ENCODE peak calls at places on chromosomes 16 and 17, in six cellular contexts. One of them, this sample, is unnamed. For H3K4me1, the result is how much of the 10 kb centered on the place peaks cover.

GRCh38 chr17:49595980-49596379 is 20.3 kb downstream of the NXPH3 start:
- DNase-seq in HAP-1: no peak
- DNase-seq in mesendoderm: no peak
- DNase-seq in H1: no peak
- DNase-seq in upper lobe of right lung: no peak
- DNase-seq in fibroblast of lung: no peak
- DNase-seq in this sample: no peak

GRCh38 chr17:19928299-19928698 is 49.3 kb downstream of the AKAP10 start:
- DNase-seq in mesendoderm: no peak
- DNase-seq in HAP-1: no peak
- DNase-seq in fibroblast of lung: peak
- DNase-seq in H1: no peak
- DNase-seq in upper lobe of right lung: no peak
- DNase-seq in this sample: no peak

GRCh38 chr16:31010539-31010938 is at the start of gene STX1B:
- DNase-seq in HAP-1: no peak
- DNase-seq in mesendoderm: peak
- DNase-seq in upper lobe of right lung: no peak
- DNase-seq in fibroblast of lung: peak
- DNase-seq in H1: no peak
- DNase-seq in this sample: no peak

GRCh38 chr16:81678326-81679095 is 100.6 kb upstream of the PLCG2 start:
- DNase-seq in mesendoderm: no peak
- DNase-seq in H1: no peak
- DNase-seq in HAP-1: no peak
- DNase-seq in fibroblast of lung: no peak
- DNase-seq in upper lobe of right lung: no peak
- DNase-seq in this sample: no peak

GRCh38 chr16:85002643-85003042 is 8.7 kb downstream of the ZDHHC7 start:
- DNase-seq in fibroblast of lung: no peak
- DNase-seq in upper lobe of right lung: peak
- DNase-seq in H1: no peak
- DNase-seq in HAP-1: no peak
- DNase-seq in mesendoderm: no peak
- DNase-seq in this sample: peak

GRCh38 chr17:76872221-76872873 is 4.1 kb downstream of the MGAT5B start:
- DNase-seq in mesendoderm: no peak
- DNase-seq in HAP-1: no peak
- DNase-seq in upper lobe of right lung: no peak
- DNase-seq in fibroblast of lung: peak
- DNase-seq in H1: no peak
- DNase-seq in this sample: no peak

GRCh38 chr17:80992948-80993624 is 1.4 kb downstream of the CHMP6 start:
- DNase-seq in upper lobe of right lung: peak
- DNase-seq in mesendoderm: no peak
- DNase-seq in H1: no peak
- DNase-seq in fibroblast of lung: no peak
- DNase-seq in HAP-1: no peak
- DNase-seq in this sample: no peak

GRCh38 chr17:17812211-17813054 is 24.4 kb downstream of the SREBF1 start:
- DNase-seq in HAP-1: peak
- DNase-seq in fibroblast of lung: peak
- DNase-seq in mesendoderm: peak
- DNase-seq in upper lobe of right lung: peak
- DNase-seq in H1: no peak
- DNase-seq in this sample: peak

GRCh38 chr17:5097101-5097834 is 14.4 kb downstream of the ZNF232 start:
- DNase-seq in HAP-1: no peak
- DNase-seq in upper lobe of right lung: peak
- DNase-seq in fibroblast of lung: no peak
- DNase-seq in H1: peak
- DNase-seq in mesendoderm: peak
- DNase-seq in this sample: peak

GRCh38 chr17:35073991-35074627 is 10.6 kb upstream of the RFFL start:
- DNase-seq in H1: no peak
- DNase-seq in fibroblast of lung: peak
- DNase-seq in HAP-1: no peak
- DNase-seq in upper lobe of right lung: no peak
- DNase-seq in mesendoderm: no peak
- DNase-seq in this sample: no peak

GRCh38 chr16:67283039-67283825 is 3.9 kb downstream of the PLEKHG4 start:
- DNase-seq in fibroblast of lung: peak
- DNase-seq in HAP-1: no peak
- DNase-seq in H1: no peak
- DNase-seq in upper lobe of right lung: no peak
- DNase-seq in mesendoderm: peak
- DNase-seq in this sample: no peak

GRCh38 chr16:5604770-5605169 is 507.2 kb upstream of the EEF2KMT start:
- DNase-seq in HAP-1: no peak
- DNase-seq in upper lobe of right lung: no peak
- DNase-seq in H1: no peak
- DNase-seq in fibroblast of lung: no peak
- DNase-seq in mesendoderm: peak
- DNase-seq in this sample: no peak

GRCh38 chr17:38429476-38430100 is 1.3 kb downstream of the ARHGAP23 start:
- DNase-seq in mesendoderm: no peak
- DNase-seq in HAP-1: no peak
- DNase-seq in H1: no peak
- DNase-seq in fibroblast of lung: no peak
- DNase-seq in upper lobe of right lung: no peak
- DNase-seq in this sample: no peak

GRCh38 chr17:10111907-10112452 is 86.4 kb downstream of the GAS7 start:
- DNase-seq in mesendoderm: no peak
- DNase-seq in H1: no peak
- DNase-seq in upper lobe of right lung: no peak
- DNase-seq in HAP-1: no peak
- DNase-seq in fibroblast of lung: no peak
- DNase-seq in this sample: no peak

GRCh38 chr17:42544874-42545283 is 7.8 kb upstream of the HSD17B1 start:
- DNase-seq in H1: no peak
- DNase-seq in HAP-1: no peak
- DNase-seq in upper lobe of right lung: no peak
- DNase-seq in mesendoderm: no peak
- DNase-seq in fibroblast of lung: no peak
- DNase-seq in this sample: no peak

GRCh38 chr17:17254026-17254425 is 17.1 kb upstream of the FLCN start:
- DNase-seq in upper lobe of right lung: no peak
- DNase-seq in mesendoderm: no peak
- DNase-seq in HAP-1: no peak
- DNase-seq in fibroblast of lung: no peak
- DNase-seq in H1: no peak
- DNase-seq in this sample: no peak

GRCh38 chr17:66076546-66077190 is 115.3 kb downstream of the CEP112 start:
- DNase-seq in upper lobe of right lung: no peak
- DNase-seq in H1: no peak
- DNase-seq in fibroblast of lung: no peak
- DNase-seq in HAP-1: no peak
- DNase-seq in mesendoderm: no peak
- DNase-seq in this sample: no peak

GRCh38 chr16:66898207-66898606 is 17.9 kb downstream of the PDP2 start:
- DNase-seq in HAP-1: no peak
- DNase-seq in mesendoderm: no peak
- DNase-seq in H1: no peak
- DNase-seq in fibroblast of lung: peak
- DNase-seq in upper lobe of right lung: no peak
- DNase-seq in this sample: no peak

GRCh38 chr16:11355862-11356261 is 10.6 kb downstream of the RMI2 start:
- DNase-seq in H1: no peak
- DNase-seq in mesendoderm: no peak
- DNase-seq in fibroblast of lung: no peak
- DNase-seq in HAP-1: no peak
- DNase-seq in upper lobe of right lung: peak
- DNase-seq in this sample: no peak

GRCh38 chr16:877242-878065 is 76.9 kb upstream of the GNG13 start:
- DNase-seq in upper lobe of right lung: no peak
- DNase-seq in mesendoderm: no peak
- DNase-seq in H1: no peak
- DNase-seq in HAP-1: no peak
- DNase-seq in fibroblast of lung: no peak
- DNase-seq in this sample: no peak

GRCh38 chr16:56470666-56471065 is 19.3 kb downstream of the OGFOD1 start:
- DNase-seq in H1: no peak
- DNase-seq in mesendoderm: no peak
- DNase-seq in upper lobe of right lung: no peak
- DNase-seq in fibroblast of lung: no peak
- DNase-seq in HAP-1: no peak
- DNase-seq in this sample: no peak

GRCh38 chr17:40301315-40301714 is 7.7 kb upstream of the RARA start:
- DNase-seq in upper lobe of right lung: no peak
- DNase-seq in fibroblast of lung: no peak
- DNase-seq in HAP-1: no peak
- DNase-seq in mesendoderm: peak
- DNase-seq in H1: no peak
- DNase-seq in this sample: no peak

GRCh38 chr17:35795007-35795870 is at the start of gene MMP28:
- DNase-seq in upper lobe of right lung: peak
- DNase-seq in HAP-1: no peak
- DNase-seq in mesendoderm: no peak
- DNase-seq in H1: no peak
- DNase-seq in fibroblast of lung: peak
- DNase-seq in this sample: peak

GRCh38 chr16:85167589-85168537 is 55.6 kb upstream of the CIBAR2 start:
- DNase-seq in H1: no peak
- DNase-seq in mesendoderm: peak
- DNase-seq in fibroblast of lung: no peak
- DNase-seq in upper lobe of right lung: no peak
- DNase-seq in HAP-1: peak
- DNase-seq in this sample: no peak

GRCh38 chr16:49778202-49778601 is 77.7 kb downstream of the ZNF423 start:
- DNase-seq in upper lobe of right lung: no peak
- DNase-seq in HAP-1: no peak
- DNase-seq in mesendoderm: no peak
- DNase-seq in H1: no peak
- DNase-seq in fibroblast of lung: no peak
- DNase-seq in this sample: no peak

GRCh38 chr16:69513180-69513966 is 52.4 kb upstream of the NFAT5 start:
- DNase-seq in fibroblast of lung: peak
- DNase-seq in mesendoderm: peak
- DNase-seq in HAP-1: no peak
- DNase-seq in H1: no peak
- DNase-seq in upper lobe of right lung: no peak
- DNase-seq in this sample: no peak

GRCh38 chr17:57475786-57476185 is 219.5 kb downstream of the MSI2 start:
- DNase-seq in HAP-1: peak
- DNase-seq in upper lobe of right lung: no peak
- DNase-seq in fibroblast of lung: no peak
- DNase-seq in mesendoderm: no peak
- DNase-seq in H1: no peak
- DNase-seq in this sample: no peak

GRCh38 chr17:57468932-57469775 is 212.8 kb downstream of the MSI2 start:
- DNase-seq in upper lobe of right lung: no peak
- DNase-seq in mesendoderm: no peak
- DNase-seq in HAP-1: no peak
- DNase-seq in fibroblast of lung: no peak
- DNase-seq in H1: no peak
- DNase-seq in this sample: no peak

GRCh38 chr17:57470906-57471305 is 214.6 kb downstream of the MSI2 start:
- DNase-seq in upper lobe of right lung: no peak
- DNase-seq in fibroblast of lung: no peak
- DNase-seq in HAP-1: no peak
- DNase-seq in H1: no peak
- DNase-seq in mesendoderm: no peak
- DNase-seq in this sample: no peak

GRCh38 chr17:57467801-57468200 is 211.5 kb downstream of the MSI2 start:
- DNase-seq in HAP-1: no peak
- DNase-seq in upper lobe of right lung: no peak
- DNase-seq in mesendoderm: no peak
- DNase-seq in H1: no peak
- DNase-seq in fibroblast of lung: no peak
- DNase-seq in this sample: no peak

DNA sequence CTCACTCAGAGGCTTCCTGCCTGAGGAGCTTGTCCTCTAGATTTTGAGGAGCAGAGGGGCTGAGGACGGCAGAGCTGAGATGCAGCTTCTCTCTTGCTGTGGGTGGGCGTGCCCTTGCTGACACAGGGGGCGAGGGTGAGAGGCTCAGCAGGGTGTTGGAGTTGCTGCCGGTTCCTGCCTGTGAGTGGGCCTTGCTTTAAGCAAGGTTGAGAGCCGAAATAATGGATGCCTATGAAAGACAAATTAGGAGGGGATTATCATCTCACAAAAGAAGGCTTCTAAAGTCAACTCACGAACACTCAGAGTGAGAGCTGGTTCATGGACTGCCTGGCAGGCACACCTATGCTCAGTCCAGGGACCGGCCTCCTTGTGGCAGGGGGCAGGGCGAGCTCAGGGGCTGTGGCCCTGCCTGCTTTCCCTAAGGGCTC is 215.6 kb downstream of the MSI2 start:
- DNase-seq in fibroblast of lung: no peak
- DNase-seq in HAP-1: peak
- DNase-seq in H1: no peak
- DNase-seq in mesendoderm: peak
- DNase-seq in upper lobe of right lung: no peak
- DNase-seq in this sample: no peak
- H3K4me1 ChIP-seq in fibroblast of lung: under half
- H3K4me1 ChIP-seq in HAP-1: under half
- H3K4me1 ChIP-seq in H1: under half
- H3K4me1 ChIP-seq in mesendoderm: under half
- H3K4me1 ChIP-seq in upper lobe of right lung: under half
- H3K4me1 ChIP-seq in this sample: half or more

GRCh38 chr16:87828071-87828971 is 41.0 kb downstream of the SLC7A5 start:
- DNase-seq in upper lobe of right lung: no peak
- DNase-seq in HAP-1: no peak
- DNase-seq in mesendoderm: no peak
- DNase-seq in fibroblast of lung: no peak
- DNase-seq in H1: no peak
- DNase-seq in this sample: no peak
- H3K4me1 ChIP-seq in upper lobe of right lung: under half
- H3K4me1 ChIP-seq in HAP-1: under half
- H3K4me1 ChIP-seq in mesendoderm: under half
- H3K4me1 ChIP-seq in fibroblast of lung: under half
- H3K4me1 ChIP-seq in H1: under half
- H3K4me1 ChIP-seq in this sample: under half

DNA sequence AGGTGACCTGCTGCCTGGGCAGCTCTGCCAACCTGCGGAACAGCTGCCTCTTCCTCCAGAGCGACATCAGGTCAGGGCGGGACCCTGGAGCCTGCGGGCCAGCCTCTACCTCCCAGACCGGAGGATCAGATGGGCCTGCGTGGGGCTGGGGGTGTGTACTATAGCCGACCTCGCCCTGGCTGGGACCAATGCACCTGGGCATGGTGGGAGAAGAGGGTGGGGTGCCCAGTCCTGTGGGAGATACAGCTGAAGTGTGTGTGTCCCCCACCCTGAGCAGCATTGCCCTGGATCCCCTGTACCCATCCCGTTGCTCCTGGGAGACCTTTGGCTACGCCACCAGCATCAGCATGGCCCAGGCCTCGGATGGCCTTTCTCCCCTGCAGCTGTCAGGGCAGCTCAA is 19.3 kb downstream of the CASKIN2 start:
- DNase-seq in mesendoderm: no peak
- DNase-seq in H1: no peak
- DNase-seq in fibroblast of lung: no peak
- DNase-seq in HAP-1: no peak
- DNase-seq in upper lobe of right lung: no peak
- DNase-seq in this sample: no peak
- H3K4me1 ChIP-seq in mesendoderm: under half
- H3K4me1 ChIP-seq in H1: under half
- H3K4me1 ChIP-seq in fibroblast of lung: under half
- H3K4me1 ChIP-seq in HAP-1: under half
- H3K4me1 ChIP-seq in upper lobe of right lung: under half
- H3K4me1 ChIP-seq in this sample: under half

GRCh38 chr16:79449067-79449466 is 151.5 kb downstream of the MAF start:
- DNase-seq in upper lobe of right lung: no peak
- DNase-seq in mesendoderm: no peak
- DNase-seq in H1: no peak
- DNase-seq in fibroblast of lung: no peak
- DNase-seq in HAP-1: no peak
- DNase-seq in this sample: no peak
- H3K4me1 ChIP-seq in upper lobe of right lung: under half
- H3K4me1 ChIP-seq in mesendoderm: under half
- H3K4me1 ChIP-seq in H1: under half
- H3K4me1 ChIP-seq in fibroblast of lung: under half
- H3K4me1 ChIP-seq in HAP-1: under half
- H3K4me1 ChIP-seq in this sample: under half